ENCODE peak calls at places on chromosomes 5 and 9, in eight cellular contexts. L is lower leg skin, C is IMR-90, Q is A549, V is Peyer's patch, R is GM12878, W is heart left ventricle, P is transverse colon. Z is an unnamed sample.

GRCh38 chr9:134677743-134678142 is 36.1 kb downstream of the COL5A1 start:
- DNase-seq in W (no peak), P (no peak), C (no peak), V (no peak), R (no peak), Q (no peak), L (no peak), Z (no peak)

GRCh38 chr9:21684831-21685362 is 117.5 kb upstream of the MTAP start:
- DNase-seq in L (no peak), P (no peak), R (no peak), W (no peak), Q (peak; percentile 43), C (peak; percentile 87), V (no peak), Z (no peak)

GRCh38 chr5:418681-419121 is 24.3 kb upstream of the EXOC3 start:
- DNase-seq in R (no peak), C (peak; percentile 61), W (no peak), L (peak; percentile 49), V (peak; percentile 33), P (no peak), Q (no peak), Z (peak; percentile 89)

GRCh38 chr5:65708140-65708539 is 13.8 kb downstream of the SGTB start:
- DNase-seq in P (no peak), R (no peak), Q (no peak), W (no peak), V (no peak), C (no peak), L (no peak), Z (peak; percentile 56)

GRCh38 chr9:129945314-129945713 is 97.7 kb downstream of the FNBP1 start:
- DNase-seq in W (no peak), R (no peak), Q (no peak), P (no peak), V (no peak), C (no peak), L (no peak), Z (peak; percentile 36)

GRCh38 chr9:93578844-93579243 is 2.5 kb downstream of the PHF2 start:
- DNase-seq in R (no peak), V (peak; percentile 31), L (no peak), P (no peak), Q (no peak), W (no peak), C (no peak), Z (no peak)

GRCh38 chr9:77772641-77773040 is 124.5 kb upstream of the GNA14 start:
- DNase-seq in L (no peak), C (no peak), Q (no peak), R (no peak), V (no peak), W (no peak), P (no peak), Z (no peak)

GRCh38 chr5:176697929-176698520 is 50.7 kb downstream of the TSPAN17 start:
- DNase-seq in L (no peak), V (no peak), C (no peak), Q (no peak), P (no peak), W (no peak), R (no peak), Z (no peak)

GRCh38 chr9:37200572-37201005 is 80.2 kb downstream of the ZCCHC7 start:
- DNase-seq in V (no peak), L (no peak), W (no peak), C (peak; percentile 70), P (no peak), Q (no peak), R (no peak), Z (peak; percentile 67)

GRCh38 chr5:56561-57290 is 35.2 kb upstream of the PLEKHG4B start:
- DNase-seq in L (no peak), W (no peak), Q (no peak), R (no peak), V (no peak), P (no peak), C (peak; percentile 52), Z (peak; percentile 62)

GRCh38 chr5:120463991-120464626 is at the start of gene PRR16:
- DNase-seq in L (peak; percentile 84), P (peak; percentile 13), R (no peak), V (peak; percentile 55), Q (peak; percentile 40), W (peak; percentile 57), C (peak; percentile 73), Z (peak; percentile 30)

GRCh38 chr5:111389390-111390082 is 122.8 kb downstream of the STARD4 start:
- DNase-seq in L (no peak), V (no peak), Q (no peak), C (peak; percentile 85), W (no peak), R (no peak), P (no peak), Z (no peak)

GRCh38 chr9:14272924-14273528 is 40.9 kb downstream of the NFIB start:
- DNase-seq in V (no peak), L (no peak), W (no peak), C (no peak), Q (no peak), P (no peak), R (no peak), Z (no peak)

DNA sequence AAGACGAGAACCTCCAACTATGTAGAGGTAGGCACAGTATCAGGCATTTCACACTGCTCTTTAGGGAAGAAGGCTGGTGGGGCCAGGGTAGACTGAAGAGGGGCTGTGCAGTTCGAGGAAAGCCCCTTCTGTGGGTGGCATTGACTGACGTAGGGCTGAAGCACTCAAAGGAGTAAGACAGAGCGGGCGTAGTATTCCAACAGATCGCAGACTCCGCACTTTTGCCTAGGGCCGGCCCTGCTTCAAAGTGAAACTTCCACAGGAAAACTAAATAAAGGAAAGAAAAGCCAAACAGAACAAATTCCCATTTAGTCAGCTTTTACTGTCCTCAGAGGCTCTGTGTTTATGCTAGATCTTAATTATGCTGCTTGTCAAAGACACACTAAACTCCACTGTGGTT is 493.0 kb upstream of the WWC1 start:
- DNase-seq in Q (no peak), R (no peak), C (no peak), V (no peak), W (no peak), L (no peak), P (no peak), Z (no peak)
- H3K4me3 ChIP-seq in Q (no peak overlapping the region), R (no peak overlapping the region), C (no peak overlapping the region), V (no peak overlapping the region), W (no peak overlapping the region), L (no peak overlapping the region), P (no peak overlapping the region), Z (no peak overlapping the region)

GRCh38 chr5:139283252-139284166 is 10.0 kb upstream of the MATR3 start:
- DNase-seq in C (no peak), P (no peak), W (no peak), L (no peak), Q (no peak), R (no peak), V (no peak), Z (no peak)
- TF ChIP-seq POLR2A in C (no peak), P (no peak), W (no peak), L (no peak), Q (no peak), R (no peak), V (no peak), Z (no peak)

GRCh38 chr5:181281984-181282316 is 21.0 kb upstream of the TRIM52 start:
- DNase-seq in Q (no peak), P (no peak), W (no peak), R (no peak), L (peak; percentile 80), C (no peak), V (no peak), Z (no peak)
- H3K4me3 ChIP-seq in Q (no peak overlapping the region), P (no peak overlapping the region), W (no peak overlapping the region), R (no peak overlapping the region), L (no peak overlapping the region), C (no peak overlapping the region), V (no peak overlapping the region), Z (no peak overlapping the region)

DNA sequence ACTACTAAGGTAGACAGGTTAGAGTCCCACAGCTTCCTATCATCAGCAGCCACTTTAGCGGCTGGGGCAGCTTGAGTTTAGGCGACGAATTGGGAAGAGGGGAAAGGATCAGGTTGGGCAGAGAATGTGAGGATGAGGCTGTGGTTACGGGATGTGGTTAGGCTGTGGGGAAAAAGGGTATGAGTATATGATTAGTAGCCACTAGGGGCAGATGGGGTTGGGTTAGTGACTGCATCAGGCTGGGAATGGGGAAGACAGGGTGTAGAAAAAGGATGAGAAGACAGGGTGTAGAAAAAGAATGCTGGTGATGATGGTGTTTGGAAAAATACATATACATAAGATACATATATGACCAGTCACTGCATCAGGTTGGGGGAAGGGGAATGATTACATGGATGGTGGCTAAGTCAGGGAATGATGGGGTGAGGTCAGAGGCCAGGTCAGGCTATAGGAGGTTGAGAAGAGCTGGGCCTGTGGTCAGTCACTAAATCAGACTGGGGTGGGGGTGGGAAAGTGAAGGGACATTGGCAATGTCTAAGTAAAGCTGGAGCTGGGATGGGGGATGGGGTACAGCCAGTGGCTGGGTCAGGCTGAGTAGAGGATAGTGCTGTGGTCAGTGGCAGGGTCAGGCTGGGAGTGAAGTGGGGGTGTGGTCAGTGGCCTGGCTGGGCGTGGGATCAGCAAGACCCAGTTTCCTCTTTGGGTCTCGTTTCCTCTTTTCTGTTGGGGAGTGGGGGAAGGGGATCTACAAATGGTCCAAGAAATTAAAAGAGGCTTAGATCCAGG is 2.1 kb downstream of the TLN1 start:
- DNase-seq in W (peak; percentile 75), L (no peak), Q (peak; percentile 94), C (peak; percentile 91), V (peak; percentile 70), P (peak; percentile 53), R (no peak), Z (peak; percentile 70)
- TF ChIP-seq POLR2A in W (no peak), L (no peak), Q (no peak), C (no peak), V (no peak), P (peak; percentile 24), R (peak; percentile 29), Z (no peak)

DNA sequence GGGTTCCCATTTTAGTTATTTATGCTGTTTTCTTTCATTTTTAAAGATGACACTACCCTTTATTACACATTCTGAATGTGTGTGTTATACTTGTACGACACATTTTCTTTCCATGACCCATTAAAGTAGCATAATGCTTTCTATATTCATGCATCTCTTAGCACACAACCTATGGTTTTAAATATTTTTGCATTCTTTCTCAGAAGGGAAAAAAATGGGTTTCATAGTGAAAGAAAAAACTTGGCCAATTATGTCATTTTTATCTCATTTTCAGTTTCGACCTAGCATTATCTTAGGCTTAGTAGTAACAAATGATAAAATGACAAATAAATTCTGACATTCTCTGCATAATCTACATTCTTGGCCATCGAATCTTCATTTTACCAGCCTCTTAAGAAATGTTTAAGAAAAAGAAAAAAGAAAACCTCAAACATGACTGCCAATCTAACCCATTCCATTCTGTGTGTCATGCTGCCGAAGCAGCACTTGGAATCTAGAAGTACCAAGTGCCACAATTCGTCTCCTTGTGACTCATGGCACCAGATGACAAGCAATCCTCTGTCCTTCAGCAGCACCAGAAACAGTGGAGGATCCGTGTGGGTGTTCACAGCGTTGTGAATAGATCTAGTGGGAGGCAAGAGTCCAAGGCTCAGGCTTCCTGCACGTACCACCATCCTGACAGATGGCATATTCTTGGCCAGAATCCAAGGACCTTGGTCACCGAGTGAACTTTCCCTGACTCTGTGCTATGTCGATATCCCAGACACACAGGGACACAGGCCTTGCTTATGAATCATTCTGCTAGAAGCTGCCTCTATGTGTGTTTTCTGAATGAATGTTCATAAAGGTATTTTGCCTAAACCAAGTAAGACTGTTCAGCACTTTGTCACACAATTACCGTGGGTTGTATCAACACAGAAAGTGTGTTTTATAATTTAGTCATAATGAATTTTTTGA is 502.7 kb downstream of the NR2F1-AS1 start:
- DNase-seq in P (peak; percentile 9), Q (peak; percentile 33), W (peak; percentile 63), L (no peak), R (peak; percentile 32), C (peak; percentile 93), V (no peak), Z (peak; percentile 4)
- H3K4me3 ChIP-seq in P (no peak overlapping the region), Q (no peak overlapping the region), W (no peak overlapping the region), L (no peak overlapping the region), R (peak overlapping the region; percentile 7), C (peak overlapping the region; percentile 29), V (no peak overlapping the region), Z (no peak overlapping the region)

Z was measured in NB4.